ENCODE peak calls at places on chromosomes 3 and 15, in five cellular contexts. R is cardiac fibroblast; V is CD4-positive, alpha-beta T cell; Z is left ventricle myocardium inferior; G is HL-60. Y is an unnamed sample.

GRCh38 chr3:58270485-58270884 is 32.9 kb downstream of the ABHD6 start:
- DNase-seq in R (no peak), V (no peak), Z (no peak), G (no peak), Y (no peak)

GRCh38 chr3:79052054-79052681 is 715.6 kb downstream of the ROBO1 start:
- DNase-seq in R (no peak), V (no peak), Z (no peak), G (no peak), Y (no peak)

GRCh38 chr3:135869439-135870105 is 96.0 kb upstream of the PPP2R3A start:
- DNase-seq in R (no peak), V (no peak), Z (no peak), G (no peak), Y (no peak)

GRCh38 chr3:4983739-4984510 is 4.7 kb downstream of the BHLHE40 start:
- DNase-seq in R (peak), V (peak), Z (no peak), G (peak), Y (no peak)

GRCh38 chr15:63803106-63803886 is 30.5 kb downstream of the HERC1 start:
- DNase-seq in R (peak), V (no peak), Z (no peak), G (no peak), Y (no peak)

GRCh38 chr3:61606196-61606595 is 44.8 kb downstream of the PTPRG start:
- DNase-seq in R (no peak), V (no peak), Z (no peak), G (no peak), Y (no peak)

GRCh38 chr3:139611540-139611939 is 66.2 kb downstream of the NMNAT3 start:
- DNase-seq in R (no peak), V (no peak), Z (no peak), G (no peak), Y (no peak)

GRCh38 chr3:188164248-188164687 is 10.3 kb downstream of the LPP start:
- DNase-seq in R (no peak), V (no peak), Z (no peak), G (no peak), Y (no peak)

GRCh38 chr3:177995006-177995732 is 541.1 kb upstream of the KCNMB2 start:
- DNase-seq in R (no peak), V (no peak), Z (no peak), G (no peak), Y (no peak)

GRCh38 chr3:188868803-188869202 is 303.0 kb upstream of the TPRG1 start:
- DNase-seq in R (no peak), V (no peak), Z (no peak), G (no peak), Y (no peak)

DNA sequence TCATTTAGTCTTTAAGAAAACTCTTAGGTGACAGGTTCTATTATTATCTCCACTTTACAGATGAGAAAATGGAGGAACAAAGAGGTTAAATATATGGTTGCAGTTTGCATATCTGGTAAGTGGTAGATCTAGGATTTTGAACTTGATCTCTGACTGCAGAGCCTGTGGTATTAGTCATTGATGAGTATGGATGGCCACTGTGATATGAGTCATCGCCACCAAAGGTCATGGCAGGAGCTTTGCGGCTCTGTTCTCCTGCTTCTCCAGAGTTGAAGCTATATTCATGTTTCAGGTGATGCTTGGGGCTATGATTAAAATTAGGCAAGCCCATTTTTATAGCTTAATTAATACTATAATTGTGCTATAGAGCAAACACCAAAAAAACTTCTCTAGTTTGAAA is 306.2 kb upstream of the DPPA4 start:
- DNase-seq in R (peak), V (no peak), Z (no peak), G (no peak), Y (no peak)
- TF ChIP-seq CTCF in R (no peak), V (no peak), Z (no peak), G (no peak), Y (no peak)

GRCh38 chr3:38165722-38166387 is 518 bp downstream of the OXSR1 start:
- DNase-seq in R (no peak), V (no peak), Z (no peak), G (no peak), Y (no peak)
- TF ChIP-seq CTCF in R (no peak), V (no peak), Z (no peak), G (no peak), Y (no peak)

GRCh38 chr15:45522931-45523331 is 376 bp upstream of the SLC30A4 start:
- DNase-seq in R (peak), V (peak), Z (no peak), G (no peak), Y (no peak)
- TF ChIP-seq CTCF in R (no peak), V (no peak), Z (no peak), G (no peak), Y (no peak)

DNA sequence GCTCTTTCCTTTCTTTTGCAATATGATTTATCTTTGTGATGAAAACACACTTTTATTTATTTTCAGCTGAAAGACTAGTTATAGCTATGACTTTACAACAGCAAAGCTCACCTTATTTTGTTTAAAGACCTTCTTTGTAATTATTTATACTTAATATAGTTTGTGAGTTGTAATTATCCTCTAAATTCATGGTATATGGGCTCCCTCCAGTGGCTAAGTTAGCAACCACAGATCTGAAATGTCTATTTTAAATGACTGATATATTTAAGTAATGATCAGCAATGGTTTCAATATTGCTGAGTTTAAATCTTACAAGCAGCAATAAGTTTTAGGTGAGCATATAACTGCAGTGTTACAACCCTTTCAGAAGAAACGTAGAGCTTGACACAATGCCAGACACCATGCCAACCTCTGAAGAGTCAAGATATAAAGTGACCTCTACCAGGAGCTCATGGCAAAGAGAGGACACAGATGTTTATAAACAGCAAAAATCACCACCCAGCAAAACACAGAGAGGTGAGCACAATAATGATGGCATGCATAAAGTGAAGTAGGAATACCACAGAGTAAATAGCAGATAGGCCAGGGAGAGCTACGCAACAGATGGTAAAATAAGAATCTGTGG is 143.6 kb upstream of the ZNF385D start:
- DNase-seq in R (peak), V (no peak), Z (no peak), G (no peak), Y (no peak)
- TF ChIP-seq CTCF in R (peak), V (no peak), Z (peak), G (no peak), Y (peak)

Y was measured in mesothelial cell of epicardium.